ENCODE peak calls at places on chromosomes 12 and 14, in nine cellular contexts. One of them, this sample, is unnamed.

GRCh38 chr12:30417697-30418231 is 277.9 kb downstream of the IPO8 start:
- DNase-seq in epithelial cell of esophagus: peak
- DNase-seq in Panc1: peak
- DNase-seq in Calu3: no peak
- DNase-seq in tibial artery: no peak
- DNase-seq in GM12865: no peak
- DNase-seq in activated B cell treated with CpG ODN at 0.5 μM for 24 hours: no peak
- DNase-seq in cardiac muscle cell: no peak
- DNase-seq in dorsolateral prefrontal cortex: no peak
- DNase-seq in this sample: no peak

GRCh38 chr12:112252184-112252583 is 126.8 kb downstream of the TRAFD1 start:
- DNase-seq in Panc1: no peak
- DNase-seq in Calu3: no peak
- DNase-seq in cardiac muscle cell: no peak
- DNase-seq in GM12865: no peak
- DNase-seq in tibial artery: no peak
- DNase-seq in dorsolateral prefrontal cortex: no peak
- DNase-seq in activated B cell treated with CpG ODN at 0.5 μM for 24 hours: no peak
- DNase-seq in epithelial cell of esophagus: peak
- DNase-seq in this sample: no peak

GRCh38 chr12:77133566-77133965 is 68.2 kb upstream of the E2F7 start:
- DNase-seq in tibial artery: no peak
- DNase-seq in Calu3: peak
- DNase-seq in Panc1: no peak
- DNase-seq in cardiac muscle cell: peak
- DNase-seq in dorsolateral prefrontal cortex: no peak
- DNase-seq in epithelial cell of esophagus: peak
- DNase-seq in activated B cell treated with CpG ODN at 0.5 μM for 24 hours: no peak
- DNase-seq in GM12865: peak
- DNase-seq in this sample: peak

GRCh38 chr12:49129332-49130150 is 1.7 kb downstream of the TUBA1B start:
- DNase-seq in epithelial cell of esophagus: no peak
- DNase-seq in Calu3: no peak
- DNase-seq in cardiac muscle cell: no peak
- DNase-seq in tibial artery: no peak
- DNase-seq in Panc1: no peak
- DNase-seq in dorsolateral prefrontal cortex: no peak
- DNase-seq in activated B cell treated with CpG ODN at 0.5 μM for 24 hours: no peak
- DNase-seq in GM12865: no peak
- DNase-seq in this sample: no peak

GRCh38 chr12:20368653-20369163 is 371 bp downstream of the PDE3A start:
- DNase-seq in Panc1: no peak
- DNase-seq in tibial artery: peak
- DNase-seq in GM12865: no peak
- DNase-seq in dorsolateral prefrontal cortex: peak
- DNase-seq in Calu3: peak
- DNase-seq in epithelial cell of esophagus: peak
- DNase-seq in cardiac muscle cell: peak
- DNase-seq in activated B cell treated with CpG ODN at 0.5 μM for 24 hours: no peak
- DNase-seq in this sample: peak

GRCh38 chr12:57031228-57031670 is 14.9 kb upstream of the TAC3 start:
- DNase-seq in Calu3: no peak
- DNase-seq in tibial artery: no peak
- DNase-seq in activated B cell treated with CpG ODN at 0.5 μM for 24 hours: no peak
- DNase-seq in dorsolateral prefrontal cortex: no peak
- DNase-seq in GM12865: peak
- DNase-seq in Panc1: no peak
- DNase-seq in epithelial cell of esophagus: peak
- DNase-seq in cardiac muscle cell: peak
- DNase-seq in this sample: no peak

GRCh38 chr14:101654051-101654450 is 92.8 kb downstream of the DIO3 start:
- DNase-seq in tibial artery: no peak
- DNase-seq in GM12865: no peak
- DNase-seq in epithelial cell of esophagus: no peak
- DNase-seq in cardiac muscle cell: no peak
- DNase-seq in Calu3: no peak
- DNase-seq in Panc1: no peak
- DNase-seq in activated B cell treated with CpG ODN at 0.5 μM for 24 hours: no peak
- DNase-seq in dorsolateral prefrontal cortex: no peak
- DNase-seq in this sample: no peak

GRCh38 chr12:102896067-102896466 is 21.0 kb downstream of the PAH start:
- DNase-seq in GM12865: no peak
- DNase-seq in dorsolateral prefrontal cortex: no peak
- DNase-seq in cardiac muscle cell: no peak
- DNase-seq in epithelial cell of esophagus: no peak
- DNase-seq in Panc1: no peak
- DNase-seq in Calu3: no peak
- DNase-seq in tibial artery: no peak
- DNase-seq in activated B cell treated with CpG ODN at 0.5 μM for 24 hours: no peak
- DNase-seq in this sample: no peak

GRCh38 chr12:89160716-89161123 is 191.6 kb downstream of the DUSP6 start:
- DNase-seq in epithelial cell of esophagus: peak
- DNase-seq in Calu3: no peak
- DNase-seq in GM12865: no peak
- DNase-seq in Panc1: no peak
- DNase-seq in dorsolateral prefrontal cortex: no peak
- DNase-seq in tibial artery: peak
- DNase-seq in activated B cell treated with CpG ODN at 0.5 μM for 24 hours: no peak
- DNase-seq in cardiac muscle cell: no peak
- DNase-seq in this sample: no peak

GRCh38 chr12:119556830-119557229 is 36.7 kb upstream of the TMEM233 start:
- DNase-seq in dorsolateral prefrontal cortex: no peak
- DNase-seq in GM12865: no peak
- DNase-seq in tibial artery: no peak
- DNase-seq in cardiac muscle cell: no peak
- DNase-seq in Panc1: no peak
- DNase-seq in activated B cell treated with CpG ODN at 0.5 μM for 24 hours: no peak
- DNase-seq in Calu3: no peak
- DNase-seq in epithelial cell of esophagus: peak
- DNase-seq in this sample: no peak

GRCh38 chr12:24728366-24728765 is 220.5 kb downstream of the BCAT1 start:
- DNase-seq in Calu3: no peak
- DNase-seq in epithelial cell of esophagus: peak
- DNase-seq in GM12865: peak
- DNase-seq in cardiac muscle cell: peak
- DNase-seq in dorsolateral prefrontal cortex: no peak
- DNase-seq in tibial artery: no peak
- DNase-seq in activated B cell treated with CpG ODN at 0.5 μM for 24 hours: no peak
- DNase-seq in Panc1: peak
- DNase-seq in this sample: no peak

GRCh38 chr12:45379261-45379660 is 163.4 kb downstream of the ANO6 start:
- DNase-seq in epithelial cell of esophagus: peak
- DNase-seq in GM12865: no peak
- DNase-seq in dorsolateral prefrontal cortex: no peak
- DNase-seq in activated B cell treated with CpG ODN at 0.5 μM for 24 hours: no peak
- DNase-seq in tibial artery: no peak
- DNase-seq in Calu3: peak
- DNase-seq in cardiac muscle cell: no peak
- DNase-seq in Panc1: peak
- DNase-seq in this sample: no peak

GRCh38 chr12:80469681-80470080 is 25.6 kb downstream of the PTPRQ start:
- DNase-seq in epithelial cell of esophagus: peak
- DNase-seq in cardiac muscle cell: no peak
- DNase-seq in tibial artery: no peak
- DNase-seq in dorsolateral prefrontal cortex: no peak
- DNase-seq in Panc1: no peak
- DNase-seq in activated B cell treated with CpG ODN at 0.5 μM for 24 hours: no peak
- DNase-seq in GM12865: no peak
- DNase-seq in Calu3: no peak
- DNase-seq in this sample: no peak

GRCh38 chr14:100168515-100168914 is 9.1 kb upstream of the DEGS2 start:
- DNase-seq in Panc1: no peak
- DNase-seq in dorsolateral prefrontal cortex: no peak
- DNase-seq in epithelial cell of esophagus: no peak
- DNase-seq in GM12865: no peak
- DNase-seq in cardiac muscle cell: no peak
- DNase-seq in Calu3: no peak
- DNase-seq in activated B cell treated with CpG ODN at 0.5 μM for 24 hours: no peak
- DNase-seq in tibial artery: no peak
- DNase-seq in this sample: no peak

GRCh38 chr12:29309320-29309902 is 71.6 kb downstream of the ERGIC2 start:
- DNase-seq in epithelial cell of esophagus: peak
- DNase-seq in cardiac muscle cell: peak
- DNase-seq in GM12865: no peak
- DNase-seq in Panc1: no peak
- DNase-seq in tibial artery: no peak
- DNase-seq in dorsolateral prefrontal cortex: no peak
- DNase-seq in Calu3: no peak
- DNase-seq in activated B cell treated with CpG ODN at 0.5 μM for 24 hours: no peak
- DNase-seq in this sample: no peak

GRCh38 chr14:91861091-91861490 is 6.2 kb downstream of the TC2N start:
- DNase-seq in dorsolateral prefrontal cortex: no peak
- DNase-seq in cardiac muscle cell: no peak
- DNase-seq in GM12865: peak
- DNase-seq in epithelial cell of esophagus: no peak
- DNase-seq in activated B cell treated with CpG ODN at 0.5 μM for 24 hours: no peak
- DNase-seq in Panc1: no peak
- DNase-seq in Calu3: no peak
- DNase-seq in tibial artery: no peak
- DNase-seq in this sample: no peak

GRCh38 chr14:91862417-91862816 is 4.9 kb downstream of the TC2N start:
- DNase-seq in dorsolateral prefrontal cortex: no peak
- DNase-seq in epithelial cell of esophagus: no peak
- DNase-seq in GM12865: no peak
- DNase-seq in tibial artery: no peak
- DNase-seq in Calu3: no peak
- DNase-seq in Panc1: no peak
- DNase-seq in activated B cell treated with CpG ODN at 0.5 μM for 24 hours: no peak
- DNase-seq in cardiac muscle cell: no peak
- DNase-seq in this sample: no peak

GRCh38 chr14:91860238-91860637 is 7.1 kb downstream of the TC2N start:
- DNase-seq in Calu3: no peak
- DNase-seq in cardiac muscle cell: no peak
- DNase-seq in dorsolateral prefrontal cortex: no peak
- DNase-seq in epithelial cell of esophagus: no peak
- DNase-seq in activated B cell treated with CpG ODN at 0.5 μM for 24 hours: no peak
- DNase-seq in tibial artery: no peak
- DNase-seq in GM12865: no peak
- DNase-seq in Panc1: no peak
- DNase-seq in this sample: no peak

GRCh38 chr14:91854327-91854934 is 12.9 kb downstream of the TC2N start:
- DNase-seq in epithelial cell of esophagus: no peak
- DNase-seq in GM12865: no peak
- DNase-seq in cardiac muscle cell: no peak
- DNase-seq in activated B cell treated with CpG ODN at 0.5 μM for 24 hours: no peak
- DNase-seq in tibial artery: no peak
- DNase-seq in dorsolateral prefrontal cortex: no peak
- DNase-seq in Panc1: no peak
- DNase-seq in Calu3: no peak
- DNase-seq in this sample: no peak

GRCh38 chr14:91858536-91859275 is 8.6 kb downstream of the TC2N start:
- DNase-seq in cardiac muscle cell: no peak
- DNase-seq in activated B cell treated with CpG ODN at 0.5 μM for 24 hours: no peak
- DNase-seq in GM12865: peak
- DNase-seq in epithelial cell of esophagus: peak
- DNase-seq in dorsolateral prefrontal cortex: no peak
- DNase-seq in Panc1: no peak
- DNase-seq in Calu3: peak
- DNase-seq in tibial artery: no peak
- DNase-seq in this sample: no peak
- TF ChIP-seq CTCF in cardiac muscle cell: no peak
- TF ChIP-seq CTCF in activated B cell treated with CpG ODN at 0.5 μM for 24 hours: no peak
- TF ChIP-seq CTCF in GM12865: no peak
- TF ChIP-seq CTCF in epithelial cell of esophagus: no peak
- TF ChIP-seq CTCF in dorsolateral prefrontal cortex: no peak
- TF ChIP-seq CTCF in Panc1: peak
- TF ChIP-seq CTCF in Calu3: no peak
- TF ChIP-seq CTCF in tibial artery: no peak
- TF ChIP-seq CTCF in this sample: no peak

DNA sequence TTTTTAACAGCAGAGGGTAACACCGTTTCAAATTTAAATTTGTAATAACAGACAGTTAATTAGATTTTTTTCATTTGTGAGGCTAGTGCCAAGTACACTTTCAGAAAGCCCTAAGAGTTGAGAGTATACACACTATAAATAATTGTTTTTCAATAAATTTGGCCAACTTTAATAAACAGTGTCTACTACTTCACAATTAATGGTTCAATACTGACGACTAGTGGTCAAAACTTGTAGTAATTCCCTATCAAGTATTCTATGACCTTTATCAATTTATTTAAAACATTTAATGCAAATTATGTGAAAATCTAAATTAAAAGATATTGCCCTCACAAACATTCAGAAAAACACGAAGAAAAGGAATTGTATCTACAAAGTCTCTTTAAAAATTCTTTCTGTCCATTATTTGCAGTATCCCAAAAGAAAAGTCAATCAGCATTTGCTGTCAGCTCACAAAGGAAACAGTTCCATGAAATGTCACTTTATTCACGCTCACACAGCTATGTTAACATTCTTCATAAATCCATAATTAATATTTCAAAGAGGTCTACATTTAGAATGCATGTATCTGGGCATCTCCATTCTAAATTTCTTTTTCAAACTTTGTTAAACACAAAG is 91.2 kb downstream of the CEP128 start:
- DNase-seq in GM12865: peak
- DNase-seq in tibial artery: no peak
- DNase-seq in dorsolateral prefrontal cortex: no peak
- DNase-seq in Panc1: no peak
- DNase-seq in activated B cell treated with CpG ODN at 0.5 μM for 24 hours: no peak
- DNase-seq in cardiac muscle cell: peak
- DNase-seq in epithelial cell of esophagus: peak
- DNase-seq in Calu3: no peak
- DNase-seq in this sample: no peak
- TF ChIP-seq CTCF in GM12865: peak
- TF ChIP-seq CTCF in tibial artery: peak
- TF ChIP-seq CTCF in dorsolateral prefrontal cortex: peak
- TF ChIP-seq CTCF in Panc1: peak
- TF ChIP-seq CTCF in activated B cell treated with CpG ODN at 0.5 μM for 24 hours: peak
- TF ChIP-seq CTCF in cardiac muscle cell: peak
- TF ChIP-seq CTCF in epithelial cell of esophagus: peak
- TF ChIP-seq CTCF in Calu3: peak
- TF ChIP-seq CTCF in this sample: peak

DNA sequence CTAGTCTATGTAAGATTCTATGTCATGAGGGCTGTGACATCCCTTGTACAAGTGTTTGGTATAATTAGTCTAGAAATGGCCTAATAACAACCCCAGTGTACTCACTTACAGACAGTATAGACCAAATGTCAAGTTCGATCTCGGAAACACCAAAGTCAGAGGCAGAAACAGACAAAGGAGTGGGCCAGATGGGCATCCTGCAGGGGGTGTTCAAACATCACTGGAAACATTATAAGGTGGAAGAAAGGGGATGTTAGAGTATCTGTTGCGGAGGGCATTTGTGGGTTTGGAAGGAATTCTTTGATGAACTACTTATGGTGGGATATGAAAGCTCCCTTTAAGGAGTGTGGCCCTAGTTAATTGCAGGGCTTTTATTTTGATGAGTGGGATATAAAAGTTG is 134.6 kb downstream of the ESR2 start:
- DNase-seq in cardiac muscle cell: peak
- DNase-seq in tibial artery: no peak
- DNase-seq in GM12865: no peak
- DNase-seq in epithelial cell of esophagus: no peak
- DNase-seq in dorsolateral prefrontal cortex: peak
- DNase-seq in Calu3: no peak
- DNase-seq in activated B cell treated with CpG ODN at 0.5 μM for 24 hours: no peak
- DNase-seq in Panc1: no peak
- DNase-seq in this sample: no peak
- TF ChIP-seq CTCF in cardiac muscle cell: peak
- TF ChIP-seq CTCF in tibial artery: no peak
- TF ChIP-seq CTCF in GM12865: peak
- TF ChIP-seq CTCF in epithelial cell of esophagus: no peak
- TF ChIP-seq CTCF in dorsolateral prefrontal cortex: peak
- TF ChIP-seq CTCF in Calu3: no peak
- TF ChIP-seq CTCF in activated B cell treated with CpG ODN at 0.5 μM for 24 hours: no peak
- TF ChIP-seq CTCF in Panc1: no peak
- TF ChIP-seq CTCF in this sample: no peak

GRCh38 chr14:33914676-33915516 is 36.0 kb downstream of the EGLN3 start:
- DNase-seq in dorsolateral prefrontal cortex: no peak
- DNase-seq in cardiac muscle cell: no peak
- DNase-seq in activated B cell treated with CpG ODN at 0.5 μM for 24 hours: no peak
- DNase-seq in epithelial cell of esophagus: peak
- DNase-seq in tibial artery: peak
- DNase-seq in Calu3: peak
- DNase-seq in GM12865: no peak
- DNase-seq in Panc1: no peak
- DNase-seq in this sample: no peak
- TF ChIP-seq CTCF in dorsolateral prefrontal cortex: no peak
- TF ChIP-seq CTCF in cardiac muscle cell: peak
- TF ChIP-seq CTCF in activated B cell treated with CpG ODN at 0.5 μM for 24 hours: no peak
- TF ChIP-seq CTCF in epithelial cell of esophagus: no peak
- TF ChIP-seq CTCF in tibial artery: peak
- TF ChIP-seq CTCF in Calu3: no peak
- TF ChIP-seq CTCF in GM12865: no peak
- TF ChIP-seq CTCF in Panc1: no peak
- TF ChIP-seq CTCF in this sample: no peak

This sample was measured in mesothelial cell of epicardium.